ENCODE peak calls at places on chromosomes 3 and 15, in five cellular contexts. G, Q, U, L and Y are unnamed samples.

GRCh38 chr15:86610038-86610437 is 530.4 kb downstream of the AGBL1 start:
- DNase-seq in G (no peak), Q (no peak), U (no peak), L (no peak), Y (no peak)

GRCh38 chr3:27714692-27715453 is 7.2 kb downstream of the EOMES start:
- DNase-seq in G (peak; percentile 80), Q (no peak), U (no peak), L (no peak), Y (no peak)

GRCh38 chr15:68641376-68641775 is 62.6 kb downstream of the CORO2B start:
- DNase-seq in G (peak; percentile 54), Q (no peak), U (no peak), L (no peak), Y (no peak)

GRCh38 chr15:63146684-63147083 is 10.6 kb downstream of the RPS27L start:
- DNase-seq in G (no peak), Q (peak; percentile 60), U (no peak), L (peak; percentile 34), Y (no peak)

GRCh38 chr3:132536442-132537153 is 60.5 kb upstream of the ACKR4 start:
- DNase-seq in G (no peak), Q (no peak), U (no peak), L (peak; percentile 43), Y (no peak)

GRCh38 chr15:82851981-82852511 is 42.6 kb downstream of the WHAMM start:
- DNase-seq in G (no peak), Q (peak; percentile 26), U (no peak), L (peak; percentile 45), Y (no peak)

GRCh38 chr3:46997453-46998091 is 18.1 kb downstream of the NBEAL2 start:
- DNase-seq in G (peak; percentile 77), Q (no peak), U (no peak), L (no peak), Y (no peak)

GRCh38 chr3:148856404-148856803 is 8.7 kb upstream of the CPA3 start:
- DNase-seq in G (no peak), Q (peak; percentile 27), U (no peak), L (no peak), Y (no peak)

GRCh38 chr3:182284793-182285192 is 508.5 kb upstream of the ATP11B start:
- DNase-seq in G (no peak), Q (no peak), U (no peak), L (no peak), Y (no peak)

GRCh38 chr15:42474857-42475256 is 16.1 kb downstream of the ZNF106 start:
- DNase-seq in G (no peak), Q (no peak), U (no peak), L (no peak), Y (no peak)

GRCh38 chr3:138781012-138781470 is 53.7 kb downstream of the PIK3CB start:
- DNase-seq in G (no peak), Q (no peak), U (no peak), L (no peak), Y (no peak)

GRCh38 chr3:123807820-123808219 is 76.3 kb downstream of the MYLK start:
- DNase-seq in G (no peak), Q (no peak), U (no peak), L (no peak), Y (no peak)

GRCh38 chr3:121649645-121650044 is 11.1 kb downstream of the HCLS1 start:
- DNase-seq in G (no peak), Q (peak; percentile 54), U (no peak), L (peak; percentile 59), Y (peak; percentile 20)

DNA sequence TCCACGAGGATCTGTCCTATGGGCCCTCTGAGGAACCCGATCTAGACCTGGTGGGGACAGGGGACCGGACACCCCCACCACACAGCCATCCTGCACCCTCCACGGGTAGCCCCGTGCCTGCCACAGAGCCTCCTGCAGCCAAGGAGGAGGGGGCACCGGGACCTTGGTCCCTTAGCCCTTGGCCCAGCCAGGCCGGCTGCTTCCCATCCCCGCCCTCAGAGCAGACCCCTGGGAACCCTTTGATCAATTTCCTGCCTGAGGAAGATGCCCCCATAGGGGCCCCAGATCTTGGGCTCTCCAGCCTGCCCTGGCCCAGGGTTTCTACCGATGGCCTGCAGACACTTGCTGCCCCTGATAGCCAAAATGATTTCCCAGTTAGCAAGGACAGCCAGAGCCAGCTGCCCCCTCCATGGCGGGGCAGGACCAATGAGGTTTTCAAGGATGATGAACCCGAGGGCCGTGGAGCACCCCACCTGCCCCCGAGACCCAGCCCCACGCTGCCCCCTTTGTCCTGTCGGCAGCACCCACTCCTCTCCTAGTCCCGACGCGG is 91.5 kb downstream of the TBC1D2B start:
- DNase-seq in G (peak; percentile 69), Q (no peak), U (no peak), L (no peak), Y (no peak)
- H3K4me3 ChIP-seq in G (no peak overlapping the region), Q (no peak overlapping the region), U (no peak overlapping the region), L (no peak overlapping the region), Y (no peak overlapping the region)

GRCh38 chr3:25831578-25831977 is 41.7 kb downstream of the OXSM start:
- DNase-seq in G (no peak), Q (peak; percentile 71), U (no peak), L (peak; percentile 55), Y (no peak)
- H3K4me3 ChIP-seq in G (no peak overlapping the region), Q (no peak overlapping the region), U (no peak overlapping the region), L (no peak overlapping the region), Y (no peak overlapping the region)

GRCh38 chr3:23046536-23046935 is 156.6 kb upstream of the UBE2E2 start:
- DNase-seq in G (no peak), Q (no peak), U (no peak), L (no peak), Y (no peak)
- H3K4me3 ChIP-seq in G (no peak overlapping the region), Q (no peak overlapping the region), U (no peak overlapping the region), L (no peak overlapping the region), Y (no peak overlapping the region)

GRCh38 chr15:81294501-81294850 is 29.5 kb downstream of the STARD5 start:
- DNase-seq in G (peak; percentile 82), Q (no peak), U (no peak), L (no peak), Y (no peak)
- H3K4me3 ChIP-seq in G (peak overlapping the region; percentile 40), Q (no peak overlapping the region), U (no peak overlapping the region), L (no peak overlapping the region), Y (no peak overlapping the region)

GRCh38 chr3:17287006-17287689 is 402.4 kb downstream of the PLCL2 start:
- DNase-seq in G (no peak), Q (no peak), U (no peak), L (no peak), Y (no peak)

GRCh38 chr3:17292556-17292955 is 407.8 kb downstream of the PLCL2 start:
- DNase-seq in G (no peak), Q (no peak), U (no peak), L (no peak), Y (no peak)

GRCh38 chr3:17290894-17291293 is 406.1 kb downstream of the PLCL2 start:
- DNase-seq in G (no peak), Q (peak; percentile 9), U (no peak), L (peak; percentile 17), Y (no peak)

GRCh38 chr3:17288839-17289399 is 404.2 kb downstream of the PLCL2 start:
- DNase-seq in G (peak; percentile 68), Q (no peak), U (no peak), L (no peak), Y (no peak)
- H3K4me3 ChIP-seq in G (no peak overlapping the region), Q (no peak overlapping the region), U (no peak overlapping the region), L (no peak overlapping the region), Y (no peak overlapping the region)

DNA sequence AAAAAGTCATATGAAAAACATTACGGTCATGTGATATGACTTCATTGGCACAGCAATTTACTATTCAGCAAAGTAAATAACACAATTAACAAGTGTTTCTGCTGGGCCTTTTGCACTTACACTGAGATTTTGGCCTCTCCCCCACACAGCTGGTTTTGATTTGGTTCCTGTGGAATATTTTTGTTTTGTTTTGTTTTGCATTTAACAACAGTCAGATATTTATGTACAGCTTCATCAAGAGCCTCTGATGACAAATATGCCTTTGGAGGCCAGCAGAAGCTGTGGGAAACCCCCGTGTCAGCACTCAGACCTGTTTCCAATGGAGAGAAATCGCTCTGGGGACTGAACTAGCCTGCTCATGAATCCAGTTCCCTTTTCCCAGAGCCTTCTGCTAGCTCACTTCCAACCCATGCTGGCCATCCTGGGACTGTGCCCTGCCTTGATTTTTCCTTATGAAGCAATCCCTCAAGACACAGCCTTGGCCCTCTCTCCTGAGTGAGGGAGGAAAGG is 161.9 kb downstream of the ATG7 start:
- DNase-seq in G (no peak), Q (peak; percentile 78), U (peak; percentile 58), L (peak; percentile 95), Y (peak; percentile 54)
- H3K4me3 ChIP-seq in G (no peak overlapping the region), Q (no peak overlapping the region), U (no peak overlapping the region), L (no peak overlapping the region), Y (no peak overlapping the region)

GRCh38 chr3:190077646-190078045 is 43.1 kb downstream of the P3H2 start:
- DNase-seq in G (no peak), Q (no peak), U (no peak), L (peak; percentile 54), Y (no peak)
- H3K4me3 ChIP-seq in G (no peak overlapping the region), Q (no peak overlapping the region), U (no peak overlapping the region), L (no peak overlapping the region), Y (no peak overlapping the region)